ENCODE peak calls at places on chromosomes 7 and 10, in ten cellular contexts. R is left lung, N is Caco-2, X is OCI-LY7, B is BE2C, Z is ovary, T is lung, C is GM23338, K is uterus, D is spleen. E is an unnamed sample. For H3K4me1, the result is how much of the 10 kb centered on the place peaks cover.

GRCh38 chr10:56318816-56319215 is 42.2 kb downstream of the ZWINT start:
- DNase-seq in R (no peak), N (no peak), X (no peak), B (no peak), Z (no peak), T (no peak), C (no peak), K (no peak), D (no peak), E (no peak)

GRCh38 chr10:1519391-1519790 is 217.9 kb downstream of the ADARB2 start:
- DNase-seq in R (no peak), N (no peak), X (no peak), B (no peak), Z (no peak), T (no peak), C (no peak), K (no peak), D (no peak), E (no peak)

GRCh38 chr10:68470300-68470699 is 1.5 kb downstream of the DNA2 start:
- DNase-seq in R (no peak), N (no peak), X (no peak), B (no peak), Z (no peak), T (no peak), C (no peak), K (no peak), D (no peak), E (no peak)

GRCh38 chr10:61397175-61397986 is 55.8 kb downstream of the TMEM26 start:
- DNase-seq in R (no peak), N (no peak), X (peak), B (no peak), Z (no peak), T (no peak), C (no peak), K (no peak), D (no peak), E (no peak)

GRCh38 chr10:90148121-90148855 is 446.9 kb downstream of the KIF20B start:
- DNase-seq in R (no peak), N (no peak), X (peak), B (no peak), Z (no peak), T (no peak), C (peak), K (no peak), D (no peak), E (no peak)

GRCh38 chr7:138738551-138739335 is 37.6 kb upstream of the SVOPL start:
- DNase-seq in R (peak), N (peak), X (peak), B (peak), Z (peak), T (peak), C (peak), K (peak), D (peak), E (peak)

GRCh38 chr10:89351402-89352038 is 23.7 kb downstream of the IFIT3 start:
- DNase-seq in R (no peak), N (no peak), X (no peak), B (no peak), Z (no peak), T (no peak), C (no peak), K (no peak), D (no peak), E (no peak)

GRCh38 chr10:129713659-129714265 is 246.7 kb downstream of the MGMT start:
- DNase-seq in R (no peak), N (no peak), X (no peak), B (no peak), Z (no peak), T (no peak), C (no peak), K (no peak), D (peak), E (no peak)

GRCh38 chr7:917255-918117 is 37.0 kb downstream of the ADAP1 start:
- DNase-seq in R (peak), N (no peak), X (no peak), B (no peak), Z (peak), T (no peak), C (no peak), K (no peak), D (peak), E (no peak)

GRCh38 chr10:101831169-101831811 is 12.3 kb downstream of the KCNIP2 start:
- DNase-seq in R (no peak), N (peak), X (no peak), B (no peak), Z (no peak), T (no peak), C (no peak), K (no peak), D (no peak), E (no peak)

GRCh38 chr7:142385528-142386340 is 127.9 kb upstream of the PRSS58 start:
- DNase-seq in R (no peak), N (peak), X (peak), B (peak), Z (no peak), T (no peak), C (peak), K (no peak), D (no peak), E (peak)

GRCh38 chr10:32987172-32987571 is 29.1 kb upstream of the ITGB1 start:
- DNase-seq in R (no peak), N (no peak), X (no peak), B (no peak), Z (no peak), T (no peak), C (no peak), K (no peak), D (no peak), E (no peak)

GRCh38 chr10:55287346-55287745 is 486.3 kb upstream of the PCDH15 start:
- DNase-seq in R (no peak), N (no peak), X (no peak), B (no peak), Z (no peak), T (no peak), C (no peak), K (no peak), D (no peak), E (no peak)
- TF ChIP-seq CTCF in R (no peak), N (peak), X (no peak), B (peak), Z (no peak), T (no peak), C (no peak), K (no peak), D (no peak), E (no peak)

GRCh38 chr7:47787249-47788069 is 160.8 kb downstream of the PKD1L1 start:
- DNase-seq in R (no peak), N (no peak), X (no peak), B (no peak), Z (no peak), T (no peak), C (no peak), K (no peak), D (no peak), E (no peak)

GRCh38 chr7:47786557-47787248 is 161.6 kb downstream of the PKD1L1 start:
- DNase-seq in R (peak), N (peak), X (no peak), B (peak), Z (peak), T (peak), C (peak), K (peak), D (no peak), E (no peak)

GRCh38 chr7:47788083-47788482 is 160.2 kb downstream of the PKD1L1 start:
- DNase-seq in R (no peak), N (no peak), X (no peak), B (no peak), Z (no peak), T (no peak), C (no peak), K (no peak), D (no peak), E (no peak)

GRCh38 chr7:47783456-47784240 is 164.6 kb downstream of the PKD1L1 start:
- DNase-seq in R (no peak), N (no peak), X (no peak), B (no peak), Z (peak), T (no peak), C (no peak), K (peak), D (no peak), E (no peak)

DNA sequence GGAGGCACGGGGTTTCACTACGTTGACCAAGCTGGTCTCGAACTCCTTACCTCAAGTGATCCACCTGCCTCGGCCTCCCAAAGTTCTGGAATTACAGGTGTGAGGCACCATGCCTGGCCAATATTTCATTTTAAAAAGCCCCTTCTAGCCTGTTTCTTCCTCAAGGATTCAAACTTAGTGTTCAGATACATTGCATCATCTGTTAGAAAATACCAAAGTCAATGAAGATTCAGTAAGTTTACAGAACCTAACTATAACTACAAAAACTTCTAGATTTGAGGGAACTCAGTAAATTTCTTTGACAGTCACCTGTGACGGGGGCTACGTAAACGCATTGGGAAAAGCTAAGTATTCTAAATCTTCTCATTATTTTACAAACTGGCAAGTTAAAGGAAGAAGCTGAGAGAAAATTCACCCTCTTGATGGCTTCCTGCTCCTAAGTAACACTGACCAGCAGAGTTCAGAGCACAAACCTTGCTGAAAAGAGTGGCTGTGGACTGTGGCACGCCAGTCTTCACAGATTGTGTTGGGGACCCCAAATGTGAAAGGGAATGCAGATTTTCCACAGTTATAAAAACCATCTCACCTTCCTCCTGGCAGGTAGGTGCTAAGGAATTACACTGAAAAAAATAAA is 162.2 kb downstream of the PKD1L1 start:
- DNase-seq in R (no peak), N (no peak), X (no peak), B (no peak), Z (no peak), T (no peak), C (no peak), K (no peak), D (no peak), E (no peak)
- H3K4me1 ChIP-seq in R (under half), N (half or more), X (under half), B (under half), Z (under half), T (under half), C (under half), K (under half), D (under half), E (under half)

DNA sequence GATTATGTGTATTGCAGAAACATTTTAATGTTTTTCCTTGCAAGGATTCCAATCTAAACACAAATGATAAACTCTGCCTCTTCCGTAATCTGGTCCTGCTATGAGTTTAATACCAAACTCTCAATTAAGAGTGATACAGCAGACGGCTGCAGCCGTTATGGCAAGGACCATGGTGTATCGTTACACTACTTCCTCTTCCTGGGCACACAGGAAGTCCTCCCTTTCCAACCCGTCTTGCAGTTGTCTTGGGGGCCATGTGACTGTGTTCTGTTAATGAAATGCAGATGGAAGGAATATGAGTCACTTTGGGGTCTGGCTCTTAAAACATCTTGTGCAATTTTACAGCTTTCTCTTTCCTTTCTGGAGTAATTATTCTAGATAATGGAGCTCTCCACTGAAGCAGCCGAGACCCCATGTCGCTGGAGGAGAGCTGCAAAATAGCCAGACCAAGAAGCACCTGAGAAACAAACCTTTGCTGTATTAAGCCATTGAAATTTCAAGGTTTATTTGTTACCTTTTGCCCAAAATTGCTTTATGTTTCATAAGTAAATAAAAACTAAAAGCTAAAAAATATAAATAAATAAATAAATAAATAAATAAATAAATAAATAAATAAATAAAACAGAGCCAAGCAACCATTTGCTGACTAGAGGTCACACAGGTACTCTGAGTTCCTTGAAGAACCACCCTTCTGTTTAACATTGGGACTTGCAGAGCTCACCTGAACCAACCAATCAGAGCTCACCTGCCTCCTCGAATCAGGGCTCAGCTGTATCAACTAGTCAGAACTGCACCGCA is 74.7 kb downstream of the FRMPD2 start:
- DNase-seq in R (no peak), N (no peak), X (no peak), B (no peak), Z (no peak), T (no peak), C (no peak), K (no peak), D (no peak), E (no peak)
- TF ChIP-seq CTCF in R (no peak), N (no peak), X (no peak), B (no peak), Z (no peak), T (no peak), C (no peak), K (no peak), D (no peak), E (no peak)

GRCh38 chr10:11338160-11338844 is 273.1 kb downstream of the USP6NL start:
- DNase-seq in R (no peak), N (no peak), X (no peak), B (no peak), Z (no peak), T (no peak), C (no peak), K (no peak), D (no peak), E (peak)

GRCh38 chr10:11341253-11341652 is 270.2 kb downstream of the USP6NL start:
- DNase-seq in R (no peak), N (no peak), X (no peak), B (no peak), Z (no peak), T (no peak), C (no peak), K (no peak), D (no peak), E (no peak)

GRCh38 chr10:11339660-11340059 is 271.8 kb downstream of the USP6NL start:
- DNase-seq in R (no peak), N (no peak), X (no peak), B (no peak), Z (no peak), T (no peak), C (no peak), K (no peak), D (no peak), E (peak)

GRCh38 chr10:11337516-11337915 is 273.9 kb downstream of the USP6NL start:
- DNase-seq in R (no peak), N (no peak), X (no peak), B (no peak), Z (no peak), T (no peak), C (peak), K (no peak), D (peak), E (peak)

DNA sequence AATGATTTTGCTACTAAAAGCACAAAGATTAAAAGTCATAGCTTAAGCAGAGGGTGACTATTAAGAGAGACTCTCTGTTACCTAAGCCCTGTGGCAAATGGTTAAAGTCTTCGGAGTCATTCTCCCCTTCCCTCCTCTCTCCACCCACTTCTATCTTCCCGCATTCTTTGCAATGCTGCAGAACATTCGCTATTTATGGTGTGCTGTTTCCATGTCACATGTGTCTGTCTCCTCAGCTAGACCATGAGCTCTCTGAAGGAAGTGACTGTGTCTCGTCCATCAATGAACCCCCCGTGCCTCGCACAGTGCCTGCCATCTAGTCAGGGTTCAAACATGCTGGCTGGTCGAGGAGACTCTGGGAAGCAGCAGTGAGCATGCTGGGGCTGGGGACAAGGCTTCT is 272.4 kb downstream of the USP6NL start:
- DNase-seq in R (no peak), N (no peak), X (no peak), B (no peak), Z (no peak), T (no peak), C (no peak), K (no peak), D (no peak), E (peak)
- H3K4me1 ChIP-seq in R (under half), N (under half), X (under half), B (under half), Z (under half), T (under half), C (under half), K (under half), D (under half), E (under half)

GRCh38 chr7:112573302-112574039 is 92.7 kb downstream of the LSMEM1 start:
- DNase-seq in R (no peak), N (no peak), X (peak), B (peak), Z (no peak), T (no peak), C (peak), K (no peak), D (no peak), E (no peak)

GRCh38 chr7:112575864-112576263 is 95.1 kb downstream of the LSMEM1 start:
- DNase-seq in R (no peak), N (no peak), X (no peak), B (no peak), Z (no peak), T (no peak), C (no peak), K (no peak), D (no peak), E (no peak)

GRCh38 chr7:112572669-112573301 is 92.0 kb downstream of the LSMEM1 start:
- DNase-seq in R (no peak), N (no peak), X (peak), B (no peak), Z (no peak), T (no peak), C (no peak), K (no peak), D (no peak), E (no peak)

GRCh38 chr7:112567388-112567787 is 86.6 kb downstream of the LSMEM1 start:
- DNase-seq in R (no peak), N (no peak), X (no peak), B (no peak), Z (no peak), T (no peak), C (no peak), K (no peak), D (no peak), E (no peak)

GRCh38 chr7:112571852-112572607 is 91.2 kb downstream of the LSMEM1 start:
- DNase-seq in R (no peak), N (no peak), X (peak), B (peak), Z (no peak), T (no peak), C (peak), K (no peak), D (no peak), E (no peak)
- TF ChIP-seq CTCF in R (no peak), N (peak), X (peak), B (peak), Z (no peak), T (no peak), C (peak), K (no peak), D (no peak), E (no peak)

GRCh38 chr7:44132039-44132438 is 8.7 kb upstream of the POLD2 start:
- DNase-seq in R (no peak), N (no peak), X (no peak), B (no peak), Z (no peak), T (no peak), C (no peak), K (no peak), D (no peak), E (no peak)

GRCh38 chr7:44136731-44137130 is 4.4 kb downstream of the MYL7 start:
- DNase-seq in R (no peak), N (no peak), X (no peak), B (no peak), Z (no peak), T (no peak), C (no peak), K (no peak), D (no peak), E (no peak)

GRCh38 chr7:44134943-44135628 is 6.0 kb downstream of the MYL7 start:
- DNase-seq in R (no peak), N (no peak), X (no peak), B (no peak), Z (no peak), T (no peak), C (no peak), K (no peak), D (no peak), E (no peak)

GRCh38 chr7:44131173-44132009 is 8.0 kb upstream of the POLD2 start:
- DNase-seq in R (no peak), N (peak), X (peak), B (no peak), Z (no peak), T (no peak), C (peak), K (no peak), D (no peak), E (no peak)

DNA sequence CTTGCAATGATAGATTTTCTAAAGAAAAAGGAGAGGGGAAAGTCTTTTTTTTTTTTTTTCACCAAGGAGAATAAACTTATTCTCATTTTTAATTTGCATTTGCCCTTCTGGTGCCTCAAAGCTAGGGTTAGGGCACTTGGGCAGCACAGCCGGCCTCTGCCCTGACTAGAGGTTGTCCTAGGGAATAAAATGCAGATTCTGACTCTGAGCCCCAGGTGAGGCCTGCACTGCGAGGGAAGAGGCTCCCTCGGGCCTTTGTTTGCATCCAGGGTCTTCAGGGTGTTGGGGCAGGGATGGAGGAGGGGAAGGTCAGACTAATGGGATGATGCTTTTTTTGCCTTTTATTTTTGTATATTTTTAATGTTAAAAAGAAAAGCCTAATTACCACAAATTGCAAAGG is 7.8 kb downstream of the MYL7 start:
- DNase-seq in R (no peak), N (no peak), X (no peak), B (no peak), Z (no peak), T (no peak), C (no peak), K (no peak), D (no peak), E (no peak)
- H3K4me1 ChIP-seq in R (under half), N (under half), X (under half), B (under half), Z (under half), T (under half), C (under half), K (under half), D (under half), E (under half)

DNA sequence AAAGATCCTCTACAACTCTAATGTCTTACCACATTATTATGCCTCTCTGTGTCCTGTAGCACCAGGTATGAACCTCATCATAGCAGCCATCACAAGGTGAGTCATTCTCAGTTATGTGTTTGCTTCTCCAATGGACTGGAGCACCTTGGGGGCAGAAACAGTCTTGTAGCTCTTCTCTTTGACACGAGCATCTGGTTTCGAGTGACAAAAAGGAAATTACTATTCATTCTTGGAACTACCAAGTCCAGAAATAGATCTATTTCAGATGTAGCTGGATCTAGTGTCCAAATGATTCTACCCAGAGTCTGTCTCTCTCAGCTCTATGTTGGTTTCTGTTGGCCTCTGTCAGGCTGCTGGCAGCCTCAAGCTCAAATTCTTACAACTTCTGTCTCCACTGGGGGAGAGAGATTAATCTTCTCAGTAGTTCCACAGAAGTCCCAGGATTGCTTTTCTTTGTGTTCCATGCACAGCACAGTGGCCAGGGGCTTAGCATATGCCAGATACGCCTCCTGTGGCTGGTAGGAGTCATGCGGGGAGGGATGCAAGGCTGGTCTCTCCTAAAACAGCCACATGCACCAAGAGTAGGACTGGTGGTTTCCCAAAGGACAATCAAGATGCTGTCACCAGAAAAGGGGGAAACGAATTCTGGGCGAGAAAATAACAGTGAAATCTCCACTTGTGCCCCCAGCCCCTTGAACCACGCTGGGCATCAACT is 37.2 kb upstream of the PAPSS2 start:
- DNase-seq in R (no peak), N (no peak), X (no peak), B (no peak), Z (no peak), T (no peak), C (peak), K (no peak), D (no peak), E (no peak)
- TF ChIP-seq CTCF in R (no peak), N (peak), X (no peak), B (no peak), Z (no peak), T (no peak), C (peak), K (no peak), D (no peak), E (no peak)

GRCh38 chr7:116404389-116404788 is 95.1 kb upstream of the CAV2 start:
- DNase-seq in R (no peak), N (no peak), X (no peak), B (no peak), Z (no peak), T (no peak), C (no peak), K (no peak), D (no peak), E (no peak)
- H3K4me1 ChIP-seq in R (under half), N (under half), X (under half), B (under half), Z (under half), T (under half), C (under half), K (under half), D (under half), E (under half)

E was measured in CD8-positive, alpha-beta T cell.